ENCODE peak calls at places on chromosomes 3 and 15, in seven cellular contexts. One of them, this sample, is unnamed.

GRCh38 chr3:171001957-171002694 is 24.4 kb downstream of the SLC2A2 start:
- DNase-seq in neural progenitor cell: no peak
- DNase-seq in SW480: peak
- DNase-seq in RWPE1: no peak
- DNase-seq in T-helper 17 cell: no peak
- DNase-seq in ascending aorta: no peak
- DNase-seq in stimulated activated CD4-positive, alpha-beta T cell treated with anti-CD3 and anti-CD28 coated beads, Interleukin-4, amount 100 ng/mL, for 48 hours: no peak
- DNase-seq in this sample: no peak

GRCh38 chr15:40782609-40783227 is 12.9 kb downstream of the C15orf62 start:
- DNase-seq in neural progenitor cell: peak
- DNase-seq in SW480: peak
- DNase-seq in RWPE1: peak
- DNase-seq in T-helper 17 cell: peak
- DNase-seq in ascending aorta: no peak
- DNase-seq in stimulated activated CD4-positive, alpha-beta T cell treated with anti-CD3 and anti-CD28 coated beads, Interleukin-4, amount 100 ng/mL, for 48 hours: peak
- DNase-seq in this sample: peak

GRCh38 chr3:111541391-111541790 is 606 bp upstream of the CD96 start:
- DNase-seq in neural progenitor cell: no peak
- DNase-seq in SW480: no peak
- DNase-seq in RWPE1: no peak
- DNase-seq in T-helper 17 cell: no peak
- DNase-seq in ascending aorta: no peak
- DNase-seq in stimulated activated CD4-positive, alpha-beta T cell treated with anti-CD3 and anti-CD28 coated beads, Interleukin-4, amount 100 ng/mL, for 48 hours: no peak
- DNase-seq in this sample: no peak

GRCh38 chr3:159854500-159855124 is 134.0 kb upstream of the IL12A start:
- DNase-seq in neural progenitor cell: no peak
- DNase-seq in SW480: peak
- DNase-seq in RWPE1: peak
- DNase-seq in T-helper 17 cell: no peak
- DNase-seq in ascending aorta: no peak
- DNase-seq in stimulated activated CD4-positive, alpha-beta T cell treated with anti-CD3 and anti-CD28 coated beads, Interleukin-4, amount 100 ng/mL, for 48 hours: no peak
- DNase-seq in this sample: no peak

GRCh38 chr3:151366993-151367392 is 17.6 kb downstream of the P2RY12 start:
- DNase-seq in neural progenitor cell: no peak
- DNase-seq in SW480: no peak
- DNase-seq in RWPE1: no peak
- DNase-seq in T-helper 17 cell: no peak
- DNase-seq in ascending aorta: no peak
- DNase-seq in stimulated activated CD4-positive, alpha-beta T cell treated with anti-CD3 and anti-CD28 coated beads, Interleukin-4, amount 100 ng/mL, for 48 hours: no peak
- DNase-seq in this sample: no peak

GRCh38 chr3:81585057-81585456 is 176.4 kb downstream of the GBE1 start:
- DNase-seq in neural progenitor cell: no peak
- DNase-seq in SW480: no peak
- DNase-seq in RWPE1: no peak
- DNase-seq in T-helper 17 cell: no peak
- DNase-seq in ascending aorta: no peak
- DNase-seq in stimulated activated CD4-positive, alpha-beta T cell treated with anti-CD3 and anti-CD28 coated beads, Interleukin-4, amount 100 ng/mL, for 48 hours: no peak
- DNase-seq in this sample: no peak

GRCh38 chr15:68991723-68992122 is 22.8 kb upstream of the NOX5 start:
- DNase-seq in neural progenitor cell: no peak
- DNase-seq in SW480: no peak
- DNase-seq in RWPE1: peak
- DNase-seq in T-helper 17 cell: no peak
- DNase-seq in ascending aorta: no peak
- DNase-seq in stimulated activated CD4-positive, alpha-beta T cell treated with anti-CD3 and anti-CD28 coated beads, Interleukin-4, amount 100 ng/mL, for 48 hours: no peak
- DNase-seq in this sample: peak

GRCh38 chr3:36906504-36907149 is 38.2 kb downstream of the TRANK1 start:
- DNase-seq in neural progenitor cell: no peak
- DNase-seq in SW480: no peak
- DNase-seq in RWPE1: no peak
- DNase-seq in T-helper 17 cell: no peak
- DNase-seq in ascending aorta: no peak
- DNase-seq in stimulated activated CD4-positive, alpha-beta T cell treated with anti-CD3 and anti-CD28 coated beads, Interleukin-4, amount 100 ng/mL, for 48 hours: no peak
- DNase-seq in this sample: no peak

GRCh38 chr3:115341208-115341607 is 194.1 kb upstream of the ZBTB20 start:
- DNase-seq in neural progenitor cell: no peak
- DNase-seq in SW480: peak
- DNase-seq in RWPE1: peak
- DNase-seq in T-helper 17 cell: no peak
- DNase-seq in ascending aorta: no peak
- DNase-seq in stimulated activated CD4-positive, alpha-beta T cell treated with anti-CD3 and anti-CD28 coated beads, Interleukin-4, amount 100 ng/mL, for 48 hours: no peak
- DNase-seq in this sample: no peak

GRCh38 chr3:172629470-172629869 is 81.4 kb downstream of the NCEH1 start:
- DNase-seq in neural progenitor cell: no peak
- DNase-seq in SW480: no peak
- DNase-seq in RWPE1: no peak
- DNase-seq in T-helper 17 cell: no peak
- DNase-seq in ascending aorta: no peak
- DNase-seq in stimulated activated CD4-positive, alpha-beta T cell treated with anti-CD3 and anti-CD28 coated beads, Interleukin-4, amount 100 ng/mL, for 48 hours: no peak
- DNase-seq in this sample: no peak

GRCh38 chr3:8153778-8154177 is 347.8 kb upstream of the LMCD1 start:
- DNase-seq in neural progenitor cell: no peak
- DNase-seq in SW480: no peak
- DNase-seq in RWPE1: no peak
- DNase-seq in T-helper 17 cell: no peak
- DNase-seq in ascending aorta: no peak
- DNase-seq in stimulated activated CD4-positive, alpha-beta T cell treated with anti-CD3 and anti-CD28 coated beads, Interleukin-4, amount 100 ng/mL, for 48 hours: no peak
- DNase-seq in this sample: no peak

GRCh38 chr15:40845511-40846284 is 1.9 kb downstream of the SPINT1 start:
- DNase-seq in neural progenitor cell: no peak
- DNase-seq in SW480: peak
- DNase-seq in RWPE1: peak
- DNase-seq in T-helper 17 cell: no peak
- DNase-seq in ascending aorta: no peak
- DNase-seq in stimulated activated CD4-positive, alpha-beta T cell treated with anti-CD3 and anti-CD28 coated beads, Interleukin-4, amount 100 ng/mL, for 48 hours: no peak
- DNase-seq in this sample: peak

GRCh38 chr15:90789496-90789895 is 72.3 kb downstream of the BLM start:
- DNase-seq in neural progenitor cell: no peak
- DNase-seq in SW480: peak
- DNase-seq in RWPE1: no peak
- DNase-seq in T-helper 17 cell: no peak
- DNase-seq in ascending aorta: no peak
- DNase-seq in stimulated activated CD4-positive, alpha-beta T cell treated with anti-CD3 and anti-CD28 coated beads, Interleukin-4, amount 100 ng/mL, for 48 hours: no peak
- DNase-seq in this sample: no peak

GRCh38 chr3:195823998-195824397 is 12.3 kb upstream of the MUC4 start:
- DNase-seq in neural progenitor cell: peak
- DNase-seq in SW480: no peak
- DNase-seq in RWPE1: peak
- DNase-seq in T-helper 17 cell: no peak
- DNase-seq in ascending aorta: no peak
- DNase-seq in stimulated activated CD4-positive, alpha-beta T cell treated with anti-CD3 and anti-CD28 coated beads, Interleukin-4, amount 100 ng/mL, for 48 hours: no peak
- DNase-seq in this sample: no peak

GRCh38 chr3:104606812-104607211 is 759.9 kb upstream of the ALCAM start:
- DNase-seq in neural progenitor cell: no peak
- DNase-seq in SW480: peak
- DNase-seq in RWPE1: no peak
- DNase-seq in T-helper 17 cell: no peak
- DNase-seq in ascending aorta: no peak
- DNase-seq in stimulated activated CD4-positive, alpha-beta T cell treated with anti-CD3 and anti-CD28 coated beads, Interleukin-4, amount 100 ng/mL, for 48 hours: no peak
- DNase-seq in this sample: no peak

GRCh38 chr15:30924353-30924752 is 20.6 kb downstream of the FAN1 start:
- DNase-seq in neural progenitor cell: no peak
- DNase-seq in SW480: peak
- DNase-seq in RWPE1: no peak
- DNase-seq in T-helper 17 cell: no peak
- DNase-seq in ascending aorta: no peak
- DNase-seq in stimulated activated CD4-positive, alpha-beta T cell treated with anti-CD3 and anti-CD28 coated beads, Interleukin-4, amount 100 ng/mL, for 48 hours: no peak
- DNase-seq in this sample: no peak

GRCh38 chr3:79125313-79125984 is 642.3 kb downstream of the ROBO1 start:
- DNase-seq in neural progenitor cell: no peak
- DNase-seq in SW480: no peak
- DNase-seq in RWPE1: no peak
- DNase-seq in T-helper 17 cell: no peak
- DNase-seq in ascending aorta: no peak
- DNase-seq in stimulated activated CD4-positive, alpha-beta T cell treated with anti-CD3 and anti-CD28 coated beads, Interleukin-4, amount 100 ng/mL, for 48 hours: no peak
- DNase-seq in this sample: no peak

GRCh38 chr3:38563070-38563901 is 67.1 kb downstream of the EXOG start:
- DNase-seq in neural progenitor cell: no peak
- DNase-seq in SW480: no peak
- DNase-seq in RWPE1: no peak
- DNase-seq in T-helper 17 cell: no peak
- DNase-seq in ascending aorta: no peak
- DNase-seq in stimulated activated CD4-positive, alpha-beta T cell treated with anti-CD3 and anti-CD28 coated beads, Interleukin-4, amount 100 ng/mL, for 48 hours: no peak
- DNase-seq in this sample: no peak

GRCh38 chr3:73479325-73479724 is 145.4 kb downstream of the PDZRN3 start:
- DNase-seq in neural progenitor cell: no peak
- DNase-seq in SW480: no peak
- DNase-seq in RWPE1: no peak
- DNase-seq in T-helper 17 cell: no peak
- DNase-seq in ascending aorta: no peak
- DNase-seq in stimulated activated CD4-positive, alpha-beta T cell treated with anti-CD3 and anti-CD28 coated beads, Interleukin-4, amount 100 ng/mL, for 48 hours: no peak
- DNase-seq in this sample: no peak

GRCh38 chr15:37219211-37219701 is 118.9 kb upstream of the MEIS2 start:
- DNase-seq in neural progenitor cell: no peak
- DNase-seq in SW480: no peak
- DNase-seq in RWPE1: no peak
- DNase-seq in T-helper 17 cell: no peak
- DNase-seq in ascending aorta: no peak
- DNase-seq in stimulated activated CD4-positive, alpha-beta T cell treated with anti-CD3 and anti-CD28 coated beads, Interleukin-4, amount 100 ng/mL, for 48 hours: no peak
- DNase-seq in this sample: no peak

GRCh38 chr15:84979651-84980050 is 2.0 kb upstream of the PDE8A start:
- DNase-seq in neural progenitor cell: peak
- DNase-seq in SW480: no peak
- DNase-seq in RWPE1: no peak
- DNase-seq in T-helper 17 cell: no peak
- DNase-seq in ascending aorta: no peak
- DNase-seq in stimulated activated CD4-positive, alpha-beta T cell treated with anti-CD3 and anti-CD28 coated beads, Interleukin-4, amount 100 ng/mL, for 48 hours: no peak
- DNase-seq in this sample: no peak

GRCh38 chr3:53668872-53669271 is 174.5 kb downstream of the CACNA1D start:
- DNase-seq in neural progenitor cell: peak
- DNase-seq in SW480: peak
- DNase-seq in RWPE1: no peak
- DNase-seq in T-helper 17 cell: no peak
- DNase-seq in ascending aorta: no peak
- DNase-seq in stimulated activated CD4-positive, alpha-beta T cell treated with anti-CD3 and anti-CD28 coated beads, Interleukin-4, amount 100 ng/mL, for 48 hours: no peak
- DNase-seq in this sample: no peak

GRCh38 chr15:79221696-79222095 is 60.8 kb upstream of the ANKRD34C start:
- DNase-seq in neural progenitor cell: no peak
- DNase-seq in SW480: no peak
- DNase-seq in RWPE1: no peak
- DNase-seq in T-helper 17 cell: no peak
- DNase-seq in ascending aorta: no peak
- DNase-seq in stimulated activated CD4-positive, alpha-beta T cell treated with anti-CD3 and anti-CD28 coated beads, Interleukin-4, amount 100 ng/mL, for 48 hours: no peak
- DNase-seq in this sample: no peak

GRCh38 chr15:40364259-40364658 is 6.2 kb downstream of the DISP2 start:
- DNase-seq in neural progenitor cell: no peak
- DNase-seq in SW480: no peak
- DNase-seq in RWPE1: no peak
- DNase-seq in T-helper 17 cell: no peak
- DNase-seq in ascending aorta: no peak
- DNase-seq in stimulated activated CD4-positive, alpha-beta T cell treated with anti-CD3 and anti-CD28 coated beads, Interleukin-4, amount 100 ng/mL, for 48 hours: no peak
- DNase-seq in this sample: no peak

GRCh38 chr3:13574798-13575451 is 26.0 kb downstream of the FBLN2 start:
- DNase-seq in neural progenitor cell: peak
- DNase-seq in SW480: no peak
- DNase-seq in RWPE1: no peak
- DNase-seq in T-helper 17 cell: no peak
- DNase-seq in ascending aorta: no peak
- DNase-seq in stimulated activated CD4-positive, alpha-beta T cell treated with anti-CD3 and anti-CD28 coated beads, Interleukin-4, amount 100 ng/mL, for 48 hours: peak
- DNase-seq in this sample: no peak

GRCh38 chr3:127667119-127667681 is 5.6 kb upstream of the ABTB1 start:
- DNase-seq in neural progenitor cell: no peak
- DNase-seq in SW480: no peak
- DNase-seq in RWPE1: no peak
- DNase-seq in T-helper 17 cell: no peak
- DNase-seq in ascending aorta: no peak
- DNase-seq in stimulated activated CD4-positive, alpha-beta T cell treated with anti-CD3 and anti-CD28 coated beads, Interleukin-4, amount 100 ng/mL, for 48 hours: no peak
- DNase-seq in this sample: peak

GRCh38 chr15:25690673-25691543 is 172.2 kb downstream of the ATP10A start:
- DNase-seq in neural progenitor cell: no peak
- DNase-seq in SW480: peak
- DNase-seq in RWPE1: peak
- DNase-seq in T-helper 17 cell: no peak
- DNase-seq in ascending aorta: no peak
- DNase-seq in stimulated activated CD4-positive, alpha-beta T cell treated with anti-CD3 and anti-CD28 coated beads, Interleukin-4, amount 100 ng/mL, for 48 hours: no peak
- DNase-seq in this sample: no peak

GRCh38 chr3:88876724-88877123 is 230.7 kb upstream of the EPHA3 start:
- DNase-seq in neural progenitor cell: no peak
- DNase-seq in SW480: no peak
- DNase-seq in RWPE1: no peak
- DNase-seq in T-helper 17 cell: no peak
- DNase-seq in ascending aorta: no peak
- DNase-seq in stimulated activated CD4-positive, alpha-beta T cell treated with anti-CD3 and anti-CD28 coated beads, Interleukin-4, amount 100 ng/mL, for 48 hours: no peak
- DNase-seq in this sample: no peak

GRCh38 chr15:92272106-92272505 is 121.6 kb upstream of the ST8SIA2 start:
- DNase-seq in neural progenitor cell: no peak
- DNase-seq in SW480: no peak
- DNase-seq in RWPE1: no peak
- DNase-seq in T-helper 17 cell: no peak
- DNase-seq in ascending aorta: no peak
- DNase-seq in stimulated activated CD4-positive, alpha-beta T cell treated with anti-CD3 and anti-CD28 coated beads, Interleukin-4, amount 100 ng/mL, for 48 hours: no peak
- DNase-seq in this sample: no peak

GRCh38 chr15:38316311-38316710 is 63.7 kb downstream of the SPRED1 start:
- DNase-seq in neural progenitor cell: no peak
- DNase-seq in SW480: no peak
- DNase-seq in RWPE1: no peak
- DNase-seq in T-helper 17 cell: no peak
- DNase-seq in ascending aorta: no peak
- DNase-seq in stimulated activated CD4-positive, alpha-beta T cell treated with anti-CD3 and anti-CD28 coated beads, Interleukin-4, amount 100 ng/mL, for 48 hours: no peak
- DNase-seq in this sample: no peak

GRCh38 chr15:88331291-88331690 is 74.8 kb upstream of the NTRK3 start:
- DNase-seq in neural progenitor cell: peak
- DNase-seq in SW480: peak
- DNase-seq in RWPE1: peak
- DNase-seq in T-helper 17 cell: no peak
- DNase-seq in ascending aorta: no peak
- DNase-seq in stimulated activated CD4-positive, alpha-beta T cell treated with anti-CD3 and anti-CD28 coated beads, Interleukin-4, amount 100 ng/mL, for 48 hours: peak
- DNase-seq in this sample: peak

GRCh38 chr3:155308831-155309230 is 15.3 kb upstream of the STRIT1 start:
- DNase-seq in neural progenitor cell: no peak
- DNase-seq in SW480: no peak
- DNase-seq in RWPE1: no peak
- DNase-seq in T-helper 17 cell: no peak
- DNase-seq in ascending aorta: no peak
- DNase-seq in stimulated activated CD4-positive, alpha-beta T cell treated with anti-CD3 and anti-CD28 coated beads, Interleukin-4, amount 100 ng/mL, for 48 hours: no peak
- DNase-seq in this sample: no peak

GRCh38 chr15:96344706-96345559 is 14.4 kb downstream of the NR2F2 start:
- DNase-seq in neural progenitor cell: peak
- DNase-seq in SW480: no peak
- DNase-seq in RWPE1: no peak
- DNase-seq in T-helper 17 cell: no peak
- DNase-seq in ascending aorta: no peak
- DNase-seq in stimulated activated CD4-positive, alpha-beta T cell treated with anti-CD3 and anti-CD28 coated beads, Interleukin-4, amount 100 ng/mL, for 48 hours: no peak
- DNase-seq in this sample: no peak

GRCh38 chr3:126130981-126131750 is 47.2 kb upstream of the SLC41A3 start:
- DNase-seq in neural progenitor cell: no peak
- DNase-seq in SW480: no peak
- DNase-seq in RWPE1: no peak
- DNase-seq in T-helper 17 cell: peak
- DNase-seq in ascending aorta: no peak
- DNase-seq in stimulated activated CD4-positive, alpha-beta T cell treated with anti-CD3 and anti-CD28 coated beads, Interleukin-4, amount 100 ng/mL, for 48 hours: no peak
- DNase-seq in this sample: no peak